ENCODE peak calls at places on chromosomes 3 and 15, in six cellular contexts. E, M, N, T, U and R are unnamed samples.
A peak's percentile ranks its signal among the peaks of the same experiment; 100 is the strongest.

GRCh38 chr3:153338487-153338886 is 176.5 kb downstream of the RAP2B start:
- DNase-seq in N (no peak), U (no peak), M (no peak), T (peak; percentile 80), E (no peak), R (no peak)

GRCh38 chr15:64850778-64851502 is 9.2 kb downstream of the PLEKHO2 start:
- DNase-seq in M (no peak), U (no peak), N (no peak), E (peak; percentile 3), T (no peak), R (no peak)

GRCh38 chr15:85411992-85412538 is 31.7 kb downstream of the AKAP13 start:
- DNase-seq in E (no peak), M (no peak), U (no peak), N (no peak), T (peak; percentile 74), R (no peak)

GRCh38 chr3:51642462-51642861 is 28.6 kb upstream of the TEX264 start:
- DNase-seq in T (no peak), U (no peak), E (no peak), M (no peak), N (no peak), R (no peak)

GRCh38 chr3:115293321-115293720 is 146.2 kb upstream of the ZBTB20 start:
- DNase-seq in M (no peak), N (no peak), U (no peak), T (no peak), E (no peak), R (no peak)

GRCh38 chr3:13148126-13148525 is 74.9 kb upstream of the IQSEC1 start:
- DNase-seq in U (no peak), N (no peak), E (no peak), M (no peak), T (no peak), R (no peak)

GRCh38 chr3:179113903-179114302 is 34.3 kb upstream of the PIK3CA start:
- DNase-seq in U (no peak), E (no peak), T (peak; percentile 37), N (no peak), M (no peak), R (no peak)

GRCh38 chr3:150469031-150469930 is 61.2 kb downstream of the TSC22D2 start:
- DNase-seq in U (peak; percentile 77), N (no peak), E (no peak), T (peak; percentile 98), M (peak; percentile 88), R (no peak)

GRCh38 chr3:65548848-65549625 is 489.7 kb downstream of the MAGI1 start:
- DNase-seq in T (no peak), U (peak; percentile 16), E (peak; percentile 71), M (no peak), N (no peak), R (no peak)

GRCh38 chr3:56795097-56795806 is 6.5 kb downstream of the ARHGEF3 start:
- DNase-seq in U (no peak), M (peak; percentile 43), T (no peak), E (no peak), N (no peak), R (no peak)

GRCh38 chr15:77907824-77908751 is 169.4 kb downstream of the TBC1D2B start:
- DNase-seq in U (no peak), N (peak; percentile 32), M (peak; percentile 43), E (peak; percentile 45), T (peak; percentile 39), R (peak; percentile 44)

GRCh38 chr15:38255690-38256089 is 3.1 kb downstream of the SPRED1 start:
- DNase-seq in M (no peak), U (no peak), T (no peak), E (no peak), N (no peak), R (no peak)

GRCh38 chr15:39243396-39243795 is 337.5 kb upstream of the THBS1 start:
- DNase-seq in U (no peak), M (no peak), N (no peak), E (no peak), T (peak; percentile 82), R (no peak)

GRCh38 chr15:95162069-95162468 is 930.7 kb downstream of the MCTP2 start:
- DNase-seq in U (no peak), M (no peak), E (no peak), N (no peak), T (peak; percentile 67), R (no peak)

GRCh38 chr3:65406470-65406869 is 632.2 kb downstream of the MAGI1 start:
- DNase-seq in U (no peak), E (no peak), M (no peak), N (no peak), T (no peak), R (no peak)

DNA sequence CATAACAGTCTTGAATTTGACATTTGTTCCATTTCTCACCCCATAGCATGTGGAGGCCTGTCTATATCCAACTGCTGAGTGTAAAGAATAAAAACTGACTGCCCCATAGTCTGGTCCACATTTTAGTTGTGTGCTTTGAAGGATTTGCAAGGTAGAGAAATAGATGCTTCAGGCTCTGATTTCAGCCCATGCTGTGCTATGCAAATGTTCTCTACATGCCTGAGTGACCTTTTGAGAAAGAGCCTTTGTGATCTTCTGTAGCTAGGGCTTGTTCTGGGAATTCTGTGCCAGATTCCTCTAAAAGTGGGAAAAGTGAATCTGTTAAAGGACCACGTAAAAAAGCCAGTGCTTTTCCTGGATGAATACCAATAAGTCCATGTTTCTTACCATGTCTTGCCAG is 5.2 kb downstream of the KCTD6 start:
- DNase-seq in M (no peak), E (peak; percentile 89), T (peak; percentile 34), U (no peak), N (no peak), R (no peak)
- H3K9me3 ChIP-seq in M (no peaks in the 10 kb centered on the region), E (no peaks in the 10 kb centered on the region), T (no peaks in the 10 kb centered on the region), U (no peaks in the 10 kb centered on the region), N (no peaks in the 10 kb centered on the region), R (no peaks in the 10 kb centered on the region)

GRCh38 chr3:192918275-192918588 is 576 bp upstream of the MB21D2 start:
- DNase-seq in N (no peak), U (no peak), M (no peak), E (no peak), T (no peak), R (no peak)
- TF ChIP-seq CTCF in N (no peak), U (no peak), M (peak; percentile 29), E (peak; percentile 26), T (no peak), R (no peak)

GRCh38 chr3:47762233-47762632 is 19.5 kb downstream of the SMARCC1 start:
- DNase-seq in E (no peak), N (no peak), T (peak; percentile 35), M (no peak), U (no peak), R (no peak)
- H3K27ac ChIP-seq in E (peak overlapping the region; percentile 5), N (no peak overlapping the region), T (no peak overlapping the region), M (no peak overlapping the region), U (peak overlapping the region; percentile 69), R (no peak overlapping the region)

GRCh38 chr15:51863131-51863530 is 33.7 kb downstream of the TMOD3 start:
- DNase-seq in E (no peak), U (no peak), M (no peak), N (no peak), T (no peak), R (no peak)
- H3K9me3 ChIP-seq in E (no peaks in the 10 kb centered on the region), U (no peaks in the 10 kb centered on the region), M (no peaks in the 10 kb centered on the region), N (no peaks in the 10 kb centered on the region), T (no peaks in the 10 kb centered on the region), R (no peaks in the 10 kb centered on the region)

GRCh38 chr3:196292281-196292923 is 4.9 kb upstream of the PCYT1A start:
- DNase-seq in U (no peak), T (no peak), E (no peak), M (no peak), N (no peak), R (no peak)
- TF ChIP-seq CTCF in U (no peak), T (no peak), E (no peak), M (no peak), N (no peak), R (no peak)

GRCh38 chr3:171399842-171400241 is 60.4 kb downstream of the TNIK start:
- DNase-seq in T (no peak), N (no peak), E (no peak), U (no peak), M (no peak), R (no peak)
- H3K27ac ChIP-seq in T (no peak overlapping the region), N (no peak overlapping the region), E (no peak overlapping the region), U (no peak overlapping the region), M (no peak overlapping the region), R (no peak overlapping the region)

DNA sequence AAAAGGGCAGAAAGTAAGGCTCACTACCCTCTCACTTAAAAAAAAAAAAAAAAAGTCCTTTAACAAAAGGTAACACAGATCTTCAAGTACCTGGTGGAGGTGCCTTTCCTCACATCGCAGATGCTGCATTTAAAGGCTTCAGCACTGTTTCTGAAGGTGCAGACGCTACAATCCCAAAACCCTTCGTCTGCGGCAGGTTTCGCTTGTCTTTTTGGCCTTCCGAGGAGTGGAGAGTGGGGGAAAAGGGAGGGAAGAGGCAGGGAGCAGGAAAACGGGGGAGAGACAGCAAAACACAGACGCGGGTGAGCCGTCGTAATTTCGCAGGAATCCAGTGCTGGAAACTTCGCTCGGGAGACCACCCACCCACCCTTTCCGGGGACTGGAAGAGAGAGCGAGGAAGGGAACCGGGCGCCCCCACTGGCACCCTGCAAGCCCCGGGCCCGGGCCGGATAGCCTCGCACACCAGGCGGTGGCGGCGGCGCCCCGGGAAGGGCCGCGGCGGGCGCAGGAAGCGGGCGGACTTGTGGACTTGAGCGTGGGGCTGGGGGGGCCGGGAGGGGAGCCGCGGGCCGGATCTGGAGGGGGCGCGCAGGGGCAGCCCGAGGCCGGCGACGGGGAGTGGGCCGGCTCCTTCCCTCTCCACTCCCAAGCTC is 401.7 kb downstream of the SHQ1 start:
- DNase-seq in U (no peak), M (peak; percentile 53), N (peak; percentile 14), T (peak; percentile 25), E (no peak), R (no peak)
- H3K9me3 ChIP-seq in U (no peaks in the 10 kb centered on the region), M (no peaks in the 10 kb centered on the region), N (no peaks in the 10 kb centered on the region), T (no peaks in the 10 kb centered on the region), E (no peaks in the 10 kb centered on the region), R (no peaks in the 10 kb centered on the region)